ENCODE peak calls at places on chromosomes 11 and 22, in ten cellular contexts. T is astrocyte; V is CD4-positive, alpha-beta T cell; I is thoracic aorta; X is heart left ventricle; C is omental fat pad; A is body of pancreas; S is adrenal gland; B is coronary artery; W is Calu3. K is an unnamed sample.
A peak's percentile ranks its signal among the peaks of the same experiment; 100 is the strongest.

GRCh38 chr11:103929168-103929903 is 107.1 kb upstream of the DDI1 start:
- DNase-seq in T (no peak), V (no peak), I (no peak), X (no peak), C (no peak), A (no peak), S (no peak), B (no peak), W (no peak), K (no peak)

GRCh38 chr11:134958336-134958640 is 546.2 kb upstream of the B3GAT1 start:
- DNase-seq in T (no peak), V (no peak), I (no peak), X (no peak), C (no peak), A (no peak), S (no peak), B (no peak), W (no peak), K (no peak)

GRCh38 chr22:44325718-44326548 is 13.2 kb upstream of the SHISAL1 start:
- DNase-seq in T (peak; percentile 49), V (no peak), I (no peak), X (no peak), C (no peak), A (no peak), S (no peak), B (no peak), W (no peak), K (no peak)

GRCh38 chr22:44139773-44140172 is 41.0 kb upstream of the PARVG start:
- DNase-seq in T (no peak), V (no peak), I (no peak), X (no peak), C (no peak), A (no peak), S (no peak), B (no peak), W (no peak), K (no peak)

GRCh38 chr11:22342599-22343138 is 4.5 kb downstream of the SLC17A6 start:
- DNase-seq in T (no peak), V (no peak), I (no peak), X (no peak), C (no peak), A (no peak), S (no peak), B (no peak), W (no peak), K (no peak)

GRCh38 chr22:28801845-28802594 is 1.7 kb upstream of the XBP1 start:
- DNase-seq in T (no peak), V (no peak), I (no peak), X (no peak), C (no peak), A (peak; percentile 78), S (no peak), B (no peak), W (peak; percentile 41), K (no peak)

GRCh38 chr11:44127130-44127529 is 31.7 kb downstream of the EXT2 start:
- DNase-seq in T (no peak), V (no peak), I (no peak), X (no peak), C (no peak), A (no peak), S (no peak), B (no peak), W (no peak), K (no peak)

GRCh38 chr11:129596361-129596760 is 219.3 kb upstream of the TMEM45B start:
- DNase-seq in T (no peak), V (no peak), I (no peak), X (no peak), C (no peak), A (no peak), S (no peak), B (no peak), W (no peak), K (no peak)

GRCh38 chr11:43738600-43739409 is 58.3 kb downstream of the HSD17B12 start:
- DNase-seq in T (peak; percentile 87), V (no peak), I (no peak), X (peak; percentile 36), C (no peak), A (no peak), S (peak; percentile 22), B (no peak), W (peak; percentile 49), K (peak; percentile 56)

GRCh38 chr22:25069758-25070461 is 117.4 kb downstream of the KIAA1671 start:
- DNase-seq in T (no peak), V (no peak), I (no peak), X (no peak), C (no peak), A (no peak), S (peak; percentile 57), B (no peak), W (no peak), K (no peak)

GRCh38 chr22:19631899-19632670 is 82.2 kb upstream of the SEPTIN5 start:
- DNase-seq in T (peak; percentile 24), V (no peak), I (no peak), X (no peak), C (no peak), A (no peak), S (no peak), B (peak; percentile 56), W (peak; percentile 64), K (peak; percentile 30)

DNA sequence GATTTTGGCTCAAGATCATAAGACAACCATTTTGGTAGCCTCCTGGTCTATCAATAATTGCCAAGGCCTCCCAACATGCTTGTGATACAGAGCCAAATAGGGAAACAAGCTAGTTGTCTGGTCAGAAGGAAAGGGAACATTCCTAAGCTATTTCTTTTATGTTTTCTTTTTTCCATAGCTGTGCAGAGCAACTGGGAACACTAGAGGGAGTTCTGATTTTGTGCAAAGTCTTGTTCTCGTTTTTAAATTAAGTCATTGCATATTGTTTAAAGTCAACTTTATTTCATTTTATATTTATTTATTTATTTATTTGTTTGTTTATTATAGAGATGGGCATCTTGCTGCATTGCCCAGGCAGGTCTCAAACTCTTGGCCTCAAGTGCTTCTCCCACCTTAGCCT is 416.8 kb upstream of the CHORDC1 start:
- DNase-seq in T (no peak), V (no peak), I (no peak), X (no peak), C (no peak), A (no peak), S (no peak), B (no peak), W (peak; percentile 3), K (peak; percentile 34)
- TF ChIP-seq CTCF in T (peak; percentile 32), V (no peak), I (no peak), X (no peak), C (no peak), A (peak; percentile 15), S (peak; percentile 25), B (no peak), W (no peak), K (peak; percentile 58)

DNA sequence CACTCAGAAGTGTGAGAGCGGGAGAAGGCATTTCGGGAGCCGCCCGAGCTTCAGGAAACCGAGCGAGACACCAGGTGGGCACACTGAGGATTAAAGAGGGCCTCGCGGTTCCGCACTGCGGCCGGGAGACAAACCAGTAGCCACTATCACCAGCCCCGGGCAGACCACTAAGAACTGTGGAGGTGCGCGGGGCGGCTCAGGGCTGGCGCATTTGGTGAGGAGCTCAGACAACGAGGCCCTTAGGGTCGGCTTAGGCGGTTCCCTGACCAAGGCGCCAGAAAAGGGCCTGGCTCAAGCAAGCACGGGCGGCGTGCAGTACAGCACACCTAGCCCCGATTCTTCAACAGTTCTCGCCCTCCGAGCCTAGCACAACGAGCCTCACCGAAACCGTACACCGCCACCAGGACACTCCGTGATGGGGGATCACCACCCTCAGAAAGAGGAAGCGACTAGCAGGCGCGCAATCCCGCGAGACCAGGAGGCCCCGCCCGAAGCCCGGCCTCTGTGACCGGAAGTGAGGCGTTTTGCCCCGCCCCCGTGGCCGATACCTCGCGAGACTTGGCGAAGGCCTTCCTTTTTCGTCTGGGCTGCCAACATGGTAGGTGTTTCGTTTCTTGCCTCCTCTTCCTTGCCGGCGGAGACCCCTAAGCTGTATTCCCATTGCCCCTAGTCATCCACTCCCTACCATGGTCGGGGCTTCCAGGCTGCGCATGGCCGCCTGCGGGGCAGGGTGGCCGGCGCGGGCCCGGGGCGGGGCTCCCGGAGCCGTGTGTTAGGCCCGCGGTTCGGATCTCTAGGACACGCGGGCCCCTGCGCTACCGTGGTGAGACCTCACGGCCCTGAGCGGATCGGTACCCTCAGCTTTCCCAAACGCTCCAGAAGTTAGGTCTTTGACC is at the start of the genes RPL27A and TRIM66:
- DNase-seq in T (peak; percentile 90), V (peak; percentile 100), I (peak; percentile 85), X (peak; percentile 99), C (peak; percentile 97), A (peak; percentile 99), S (peak; percentile 99), B (peak; percentile 99), W (peak; percentile 99), K (peak; percentile 97)
- TF ChIP-seq CTCF in T (no peak), V (no peak), I (peak; percentile 21), X (peak; percentile 12), C (no peak), A (peak; percentile 46), S (peak; percentile 32), B (no peak), W (no peak), K (no peak)

DNA sequence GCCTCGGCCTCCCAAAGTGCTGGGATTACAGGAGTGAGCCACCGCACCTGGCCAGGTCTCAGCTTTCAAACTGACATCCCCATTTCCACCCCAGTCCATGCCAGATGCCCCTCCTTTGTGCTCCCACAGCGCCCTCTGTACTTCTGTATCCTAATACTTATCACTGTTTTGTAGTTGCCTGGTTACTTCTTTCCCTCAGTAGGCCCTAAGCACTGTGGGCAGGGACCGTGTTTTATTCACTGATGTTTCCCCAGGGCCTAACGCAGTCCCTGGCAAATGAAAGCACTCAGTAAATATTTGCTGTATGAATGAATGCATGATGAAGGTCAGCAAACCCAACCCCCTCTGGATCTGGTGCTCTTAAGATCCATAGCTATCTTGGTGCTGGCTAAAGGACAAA is 2.2 kb upstream of the TRIM3 start:
- DNase-seq in T (no peak), V (no peak), I (no peak), X (no peak), C (no peak), A (peak; percentile 72), S (no peak), B (no peak), W (no peak), K (no peak)
- TF ChIP-seq CTCF in T (no peak), V (no peak), I (no peak), X (no peak), C (no peak), A (peak; percentile 38), S (no peak), B (no peak), W (no peak), K (no peak)

DNA sequence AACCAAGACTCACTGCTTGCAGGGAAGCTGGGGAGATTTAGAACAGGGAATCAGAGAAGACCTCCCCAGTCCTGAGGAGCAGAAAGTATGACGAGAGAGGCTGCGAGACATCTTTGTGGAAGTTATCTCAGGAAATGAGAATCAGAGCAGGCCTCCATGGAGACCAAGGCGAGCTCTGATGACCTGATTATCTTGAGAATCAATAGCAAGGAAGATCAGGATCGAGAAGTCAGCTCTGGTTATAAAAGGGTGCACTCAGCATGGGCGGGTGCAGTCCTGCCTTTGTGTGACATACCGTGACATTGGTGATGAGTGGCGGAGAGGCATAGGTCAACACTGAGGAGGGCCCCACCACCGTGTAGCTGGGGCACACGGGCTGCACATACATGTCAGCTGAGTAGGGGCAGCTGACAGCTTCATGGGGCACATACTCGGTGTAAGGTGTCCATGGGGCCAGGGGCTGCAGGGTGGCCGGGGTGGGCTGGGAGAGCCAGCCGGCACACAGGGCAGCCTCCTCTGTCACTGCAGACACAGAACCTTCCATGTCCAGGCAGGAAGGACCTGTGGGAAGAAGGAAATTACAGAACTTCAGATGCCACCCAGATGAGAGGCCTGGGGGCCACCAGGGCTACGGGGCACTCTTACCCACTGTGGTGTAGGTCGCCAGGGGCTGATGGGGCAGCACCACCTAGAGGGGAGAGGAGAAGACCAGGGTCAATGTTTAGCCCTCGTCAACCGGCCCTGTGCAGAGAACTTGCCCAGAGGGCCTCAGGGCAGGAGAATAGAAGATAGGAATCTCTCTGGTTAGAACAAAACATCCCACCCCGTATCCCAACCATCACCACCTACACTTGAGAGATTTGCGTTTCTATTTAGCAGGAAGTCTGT is 21.7 kb downstream of the POU2AF1 start:
- DNase-seq in T (no peak), V (no peak), I (no peak), X (no peak), C (no peak), A (no peak), S (no peak), B (no peak), W (no peak), K (no peak)
- TF ChIP-seq CTCF in T (no peak), V (no peak), I (no peak), X (no peak), C (no peak), A (peak; percentile 19), S (no peak), B (no peak), W (no peak), K (no peak)